ENCODE peak calls at places on chromosomes 12 and 14, in four cellular contexts. C, G, R and B are unnamed samples.

GRCh38 chr12:121861549-121862254 is 3.0 kb upstream of the HPD start:
- DNase-seq in C (no peak), G (no peak), R (no peak), B (no peak)

GRCh38 chr12:46492471-46493351 is 120.1 kb upstream of the SLC38A2 start:
- DNase-seq in C (no peak), G (no peak), R (no peak), B (no peak)

GRCh38 chr14:36667679-36668078 is 6.0 kb downstream of the PAX9 start:
- DNase-seq in C (no peak), G (no peak), R (no peak), B (no peak)

GRCh38 chr12:117980621-117981020 is 11.8 kb upstream of the KSR2 start:
- DNase-seq in C (no peak), G (no peak), R (no peak), B (no peak)

GRCh38 chr12:111201036-111201435 is 167.9 kb downstream of the PHETA1 start:
- DNase-seq in C (no peak), G (no peak), R (no peak), B (no peak)

GRCh38 chr12:116490481-116490880 is 68.7 kb upstream of the MAP1LC3B2 start:
- DNase-seq in C (no peak), G (no peak), R (no peak), B (no peak)

GRCh38 chr12:51244269-51244668 is 5.6 kb downstream of the DAZAP2 start:
- DNase-seq in C (no peak), G (no peak), R (no peak), B (no peak)

GRCh38 chr14:35155962-35156361 is 33.6 kb downstream of the PRORP start:
- DNase-seq in C (no peak), G (no peak), R (no peak), B (no peak)

GRCh38 chr14:89651805-89652204 is 234.8 kb upstream of the FOXN3 start:
- DNase-seq in C (no peak), G (no peak), R (no peak), B (no peak)

GRCh38 chr14:100586520-100587247 is 533 bp downstream of the BEGAIN start:
- DNase-seq in C (no peak), G (no peak), R (no peak), B (no peak)

GRCh38 chr12:93638954-93639353 is 38.2 kb upstream of the CRADD start:
- DNase-seq in C (no peak), G (no peak), R (no peak), B (no peak)

GRCh38 chr12:110157539-110157938 is 33.4 kb downstream of the IFT81 start:
- DNase-seq in C (no peak), G (no peak), R (no peak), B (no peak)

GRCh38 chr12:81128930-81129554 is 51.2 kb downstream of the ACSS3 start:
- DNase-seq in C (peak; percentile 12), G (no peak), R (no peak), B (no peak)

GRCh38 chr14:61051046-61051445 is 70.0 kb downstream of the SLC38A6 start:
- DNase-seq in C (no peak), G (no peak), R (no peak), B (no peak)

GRCh38 chr12:103768467-103769123 is 72.4 kb downstream of the NT5DC3 start:
- DNase-seq in C (no peak), G (no peak), R (no peak), B (no peak)

GRCh38 chr12:110741795-110742717 is 635 bp downstream of the PPP1CC start:
- DNase-seq in C (peak; percentile 10), G (peak; percentile 28), R (no peak), B (peak; percentile 76)

GRCh38 chr14:81169711-81170103 is 51.1 kb downstream of the GTF2A1 start:
- DNase-seq in C (peak; percentile 73), G (peak; percentile 58), R (no peak), B (peak; percentile 77)

GRCh38 chr14:81169267-81169666 is 51.5 kb downstream of the GTF2A1 start:
- DNase-seq in C (no peak), G (no peak), R (no peak), B (no peak)

GRCh38 chr14:81172353-81172752 is 48.4 kb downstream of the GTF2A1 start:
- DNase-seq in C (no peak), G (no peak), R (no peak), B (no peak)

GRCh38 chr14:81170829-81171195 is 49.9 kb downstream of the GTF2A1 start:
- DNase-seq in C (no peak), G (no peak), R (no peak), B (no peak)

GRCh38 chr14:81170104-81170828 is 50.5 kb downstream of the GTF2A1 start:
- DNase-seq in C (peak; percentile 97), G (peak; percentile 92), R (peak; percentile 68), B (peak; percentile 95)
- TF ChIP-seq CTCF in C (peak; percentile 91), G (peak; percentile 92), R (peak; percentile 93), B (peak; percentile 90)

GRCh38 chr14:44369401-44370123 is 137.5 kb downstream of the FSCB start:
- DNase-seq in C (no peak), G (no peak), R (no peak), B (no peak)
- TF ChIP-seq CTCF in C (no peak), G (no peak), R (peak; percentile 10), B (no peak)

GRCh38 chr12:28253175-28253641 is 63.0 kb downstream of the CCDC91 start:
- DNase-seq in C (no peak), G (no peak), R (no peak), B (no peak)

GRCh38 chr12:28257411-28257810 is 67.2 kb downstream of the CCDC91 start:
- DNase-seq in C (no peak), G (no peak), R (no peak), B (no peak)

GRCh38 chr12:28258998-28259397 is 68.7 kb downstream of the CCDC91 start:
- DNase-seq in C (no peak), G (no peak), R (no peak), B (no peak)
- TF ChIP-seq CTCF in C (no peak), G (no peak), R (no peak), B (no peak)

DNA sequence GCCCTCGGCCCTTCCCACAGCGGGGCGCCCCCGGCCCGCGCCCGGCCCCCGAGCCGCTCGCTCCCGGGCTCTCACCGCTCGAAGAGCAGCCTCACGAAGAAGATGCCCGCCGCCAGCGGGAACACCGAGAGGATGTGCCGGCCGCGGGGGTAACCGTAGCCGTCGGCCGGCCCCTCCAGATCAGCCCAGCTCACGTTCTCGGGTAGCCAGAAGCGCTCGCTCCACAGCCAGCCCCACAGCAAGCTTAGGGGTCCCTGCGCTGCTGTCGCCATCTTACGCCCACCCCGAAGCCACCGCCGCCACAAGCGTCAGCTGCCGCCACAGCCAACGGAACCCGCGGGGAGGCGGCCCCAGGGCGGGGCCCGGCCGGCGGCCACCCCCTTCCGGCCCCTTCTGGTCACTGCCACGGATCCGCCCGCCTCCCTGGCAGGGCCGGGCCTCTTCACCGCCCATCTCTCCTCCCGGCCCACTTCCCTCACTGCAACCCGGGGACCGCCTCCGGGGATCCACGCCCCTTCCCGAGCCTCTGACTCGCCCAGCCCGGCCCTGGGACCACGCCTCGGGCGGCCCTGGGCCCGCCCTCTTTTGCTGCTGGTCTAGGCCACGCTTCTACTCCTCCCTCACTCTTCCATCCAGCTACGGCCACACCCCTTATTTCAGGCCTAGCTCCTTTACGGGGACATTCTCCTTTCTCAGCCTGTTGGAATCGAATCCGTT is at the start of gene CERS5:
- DNase-seq in C (peak; percentile 96), G (peak; percentile 99), R (peak; percentile 97), B (peak; percentile 99)
- TF ChIP-seq CTCF in C (peak; percentile 66), G (peak; percentile 33), R (peak; percentile 35), B (no peak)

GRCh38 chr12:113568021-113568420 is 96.3 kb upstream of the LHX5 start:
- DNase-seq in C (no peak), G (no peak), R (no peak), B (no peak)
- TF ChIP-seq CTCF in C (no peak), G (no peak), R (no peak), B (no peak)

GRCh38 chr12:6074394-6074793 is 50.1 kb downstream of the VWF start:
- DNase-seq in C (no peak), G (no peak), R (no peak), B (no peak)

GRCh38 chr12:6073426-6073825 is 51.0 kb downstream of the VWF start:
- DNase-seq in C (no peak), G (no peak), R (no peak), B (no peak)

GRCh38 chr12:6069452-6070093 is 54.9 kb downstream of the VWF start:
- DNase-seq in C (peak; percentile 52), G (no peak), R (no peak), B (no peak)

GRCh38 chr12:6070472-6071257 is 53.8 kb downstream of the VWF start:
- DNase-seq in C (no peak), G (no peak), R (no peak), B (no peak)

GRCh38 chr12:6072302-6072752 is 52.1 kb downstream of the VWF start:
- DNase-seq in C (no peak), G (no peak), R (no peak), B (no peak)
- TF ChIP-seq CTCF in C (no peak), G (no peak), R (no peak), B (no peak)